ENCODE peak calls at places on chromosome 19, in four cellular contexts. Y is RCC 7860, A is osteoblast, G is pulmonary artery endothelial cell. H is an unnamed sample.

GRCh38 chr19:34793562-34793961 is 20.5 kb upstream of the ZNF599 start:
- DNase-seq in Y (no peak), G (no peak), A (no peak), H (no peak)

GRCh38 chr19:6739884-6740588 is 556 bp downstream of the TRIP10 start:
- DNase-seq in A (peak; percentile 90), Y (no peak), G (no peak), H (no peak)

GRCh38 chr19:51246153-51246552 is 4.7 kb upstream of the SIGLECL1 start:
- DNase-seq in G (no peak), Y (peak; percentile 82), A (no peak), H (no peak)

GRCh38 chr19:38134538-38135149 is 89.4 kb downstream of the DPF1 start:
- DNase-seq in A (no peak), Y (peak; percentile 5), G (no peak), H (no peak)

GRCh38 chr19:31270897-31271568 is 78.2 kb downstream of the TSHZ3 start:
- DNase-seq in Y (no peak), A (no peak), G (no peak), H (no peak)

GRCh38 chr19:45478454-45479238 is 10.8 kb downstream of the FOSB start:
- DNase-seq in G (peak; percentile 77), A (peak; percentile 95), Y (peak; percentile 90), H (peak; percentile 90)

GRCh38 chr19:18637644-18638630 is 1.1 kb downstream of the KLHL26 start:
- DNase-seq in G (no peak), Y (no peak), A (peak; percentile 86), H (no peak)

GRCh38 chr19:5621945-5622464 is 571 bp downstream of the SAFB2 start:
- DNase-seq in Y (no peak), A (no peak), G (no peak), H (peak; percentile 18)

GRCh38 chr19:28242317-28242927 is 970.5 kb downstream of the UQCRFS1 start:
- DNase-seq in G (no peak), Y (peak; percentile 16), A (no peak), H (no peak)

GRCh38 chr19:30228113-30228725 is 144.0 kb upstream of the ZNF536 start:
- DNase-seq in G (no peak), A (no peak), Y (no peak), H (no peak)

GRCh38 chr19:52094526-52094925 is 1.0 kb downstream of the ZNF841 start:
- DNase-seq in A (no peak), Y (no peak), G (no peak), H (no peak)

GRCh38 chr19:3506384-3507340 is 551 bp downstream of the FZR1 start:
- DNase-seq in G (no peak), Y (no peak), A (peak; percentile 93), H (peak; percentile 24)